ENCODE peak calls at places on chromosomes 5 and 9, in five cellular contexts. O is cardiac muscle cell, E is esophagus squamous epithelium, I is heart right ventricle, L is NT2/D1. A is an unnamed sample.

GRCh38 chr5:79806741-79807140 is 117.1 kb downstream of the CMYA5 start:
- DNase-seq in E (no peak), L (no peak), I (no peak), O (peak), A (no peak)

GRCh38 chr5:139453683-139454567 is 8.6 kb downstream of the ECSCR start:
- DNase-seq in I (no peak), L (no peak), E (no peak), O (no peak), A (no peak)

GRCh38 chr9:97846347-97846746 is 6.7 kb upstream of the FOXE1 start:
- DNase-seq in L (no peak), E (no peak), O (no peak), I (no peak), A (no peak)

GRCh38 chr5:112861638-112861985 is 525 bp downstream of the SRP19 start:
- DNase-seq in E (no peak), O (no peak), L (no peak), I (no peak), A (no peak)

GRCh38 chr5:141094481-141095262 is at the start of gene PCDHB2:
- DNase-seq in I (no peak), L (peak), E (no peak), O (peak), A (no peak)

GRCh38 chr5:74631088-74631960 is 9.2 kb downstream of the ENC1 start:
- DNase-seq in I (no peak), O (peak), L (no peak), E (no peak), A (no peak)

GRCh38 chr9:126499911-126500599 is 113.7 kb upstream of the LMX1B start:
- DNase-seq in E (no peak), L (no peak), O (peak), I (no peak), A (no peak)

GRCh38 chr5:569868-570361 is 42.2 kb upstream of the CEP72 start:
- DNase-seq in O (no peak), I (no peak), E (no peak), L (no peak), A (no peak)

GRCh38 chr5:145976431-145977155 is 40.2 kb downstream of the SH3RF2 start:
- DNase-seq in I (no peak), L (no peak), O (no peak), E (no peak), A (no peak)

GRCh38 chr5:10655041-10655685 is 91.3 kb downstream of the ANKRD33B start:
- DNase-seq in I (no peak), L (no peak), E (no peak), O (no peak), A (no peak)

GRCh38 chr9:109894921-109895758 is 115.1 kb downstream of the PALM2AKAP2 start:
- DNase-seq in O (no peak), L (no peak), E (no peak), I (no peak), A (no peak)

GRCh38 chr5:160420331-160420610 is 1.4 kb upstream of the PTTG1 start:
- DNase-seq in O (no peak), E (no peak), L (no peak), I (no peak), A (no peak)

GRCh38 chr5:16864566-16864965 is 71.5 kb downstream of the MYO10 start:
- DNase-seq in I (no peak), O (no peak), E (no peak), L (no peak), A (no peak)

GRCh38 chr9:13033959-13034695 is 245.4 kb downstream of the MPDZ start:
- DNase-seq in O (peak), I (peak), E (no peak), L (peak), A (peak)

GRCh38 chr5:169216864-169217263 is 84.1 kb downstream of the SLIT3 start:
- DNase-seq in L (no peak), I (no peak), O (no peak), E (no peak), A (no peak)

GRCh38 chr5:73596705-73597328 is 29.2 kb upstream of the ARHGEF28 start:
- DNase-seq in I (no peak), E (no peak), O (peak), L (peak), A (peak)

GRCh38 chr9:85392270-85392669 is 349.5 kb downstream of the AGTPBP1 start:
- DNase-seq in O (no peak), E (no peak), L (no peak), I (no peak), A (no peak)

GRCh38 chr9:7342229-7342628 is 457.3 kb downstream of the DMAC1 start:
- DNase-seq in O (no peak), E (no peak), I (no peak), L (no peak), A (no peak)

GRCh38 chr9:37827483-37828165 is 27.0 kb downstream of the DCAF10 start:
- DNase-seq in E (no peak), I (no peak), O (no peak), L (no peak), A (no peak)

GRCh38 chr5:57412010-57412409 is 70.6 kb downstream of the ACTBL2 start:
- DNase-seq in O (no peak), L (no peak), I (no peak), E (no peak), A (no peak)

GRCh38 chr9:98146101-98146991 is 27.3 kb upstream of the TRIM14 start:
- DNase-seq in L (peak), O (no peak), I (no peak), E (no peak), A (no peak)

GRCh38 chr5:146906803-146907202 is 28.2 kb upstream of the PPP2R2B start:
- DNase-seq in O (no peak), E (no peak), I (no peak), L (peak), A (no peak)

GRCh38 chr5:125162714-125163113 is 416.3 kb upstream of the ZNF608 start:
- DNase-seq in O (no peak), E (no peak), L (no peak), I (no peak), A (no peak)

GRCh38 chr5:64838803-64839202 is 70.1 kb downstream of the CWC27 start:
- DNase-seq in O (no peak), L (no peak), E (no peak), I (no peak), A (no peak)

GRCh38 chr9:12739014-12739413 is 35.8 kb upstream of the LURAP1L start:
- DNase-seq in O (no peak), E (no peak), I (no peak), L (no peak), A (no peak)

DNA sequence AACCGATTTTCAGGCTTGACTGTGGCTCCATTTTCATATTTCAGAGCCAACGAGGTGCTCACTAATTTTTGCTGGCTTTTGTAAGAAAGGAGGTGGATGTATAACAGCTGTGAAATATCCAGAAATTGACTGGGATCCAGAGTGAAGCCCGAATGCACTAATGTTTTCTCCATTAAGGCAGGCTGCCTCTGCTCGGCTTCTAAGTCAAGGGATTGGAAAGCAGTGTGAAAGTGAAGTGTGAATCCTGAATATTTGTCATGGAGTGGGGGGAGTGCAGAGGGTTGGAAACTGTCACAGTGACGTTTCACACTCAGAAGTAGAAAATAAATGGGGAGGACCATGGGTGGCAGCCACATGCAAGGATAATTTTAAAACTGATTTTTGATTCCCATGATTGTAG is 237.4 kb downstream of the GOLPH3 start:
- DNase-seq in O (no peak), I (no peak), E (no peak), L (no peak), A (no peak)
- H3K4me3 ChIP-seq in O (no peak), I (no peak), E (peak), L (no peak), A (peak)

DNA sequence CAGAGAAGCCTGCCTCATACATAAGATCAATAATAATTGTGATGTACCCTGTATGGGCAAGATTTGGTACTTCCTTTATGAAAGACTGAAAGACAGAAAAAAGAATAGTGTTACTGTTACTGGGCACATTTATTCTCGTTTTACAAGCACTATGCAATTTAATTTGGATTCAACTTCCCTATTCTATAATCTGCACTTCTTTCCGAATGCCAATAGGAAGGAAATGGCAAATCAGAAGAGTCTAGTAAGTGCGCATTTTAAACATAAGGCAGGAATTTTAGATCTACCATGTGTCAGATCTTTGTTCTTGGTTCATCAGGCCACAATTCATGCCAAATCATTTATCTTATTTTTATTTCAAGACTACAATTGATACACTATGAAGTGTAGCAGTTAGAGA is 522.3 kb downstream of the CSNK1G3 start:
- DNase-seq in L (no peak), O (no peak), I (no peak), E (no peak), A (no peak)
- H3K4me3 ChIP-seq in L (no peak), O (no peak), I (no peak), E (no peak), A (no peak)

GRCh38 chr9:114929166-114929565 is 1.2 kb downstream of the TNFSF8 start:
- DNase-seq in O (no peak), E (no peak), I (no peak), L (no peak), A (no peak)

GRCh38 chr9:114925039-114925438 is 5.4 kb downstream of the TNFSF8 start:
- DNase-seq in I (no peak), O (no peak), L (no peak), E (no peak), A (no peak)

GRCh38 chr9:114925672-114926071 is 4.7 kb downstream of the TNFSF8 start:
- DNase-seq in E (no peak), O (no peak), I (no peak), L (peak), A (no peak)

GRCh38 chr9:114930063-114930812 is at the start of gene TNFSF8:
- DNase-seq in O (no peak), I (no peak), E (no peak), L (no peak), A (no peak)

GRCh38 chr9:114928092-114928491 is 2.3 kb downstream of the TNFSF8 start:
- DNase-seq in O (no peak), I (no peak), L (no peak), E (no peak), A (no peak)
- H3K4me3 ChIP-seq in O (no peak), I (peak), L (no peak), E (peak), A (no peak)

DNA sequence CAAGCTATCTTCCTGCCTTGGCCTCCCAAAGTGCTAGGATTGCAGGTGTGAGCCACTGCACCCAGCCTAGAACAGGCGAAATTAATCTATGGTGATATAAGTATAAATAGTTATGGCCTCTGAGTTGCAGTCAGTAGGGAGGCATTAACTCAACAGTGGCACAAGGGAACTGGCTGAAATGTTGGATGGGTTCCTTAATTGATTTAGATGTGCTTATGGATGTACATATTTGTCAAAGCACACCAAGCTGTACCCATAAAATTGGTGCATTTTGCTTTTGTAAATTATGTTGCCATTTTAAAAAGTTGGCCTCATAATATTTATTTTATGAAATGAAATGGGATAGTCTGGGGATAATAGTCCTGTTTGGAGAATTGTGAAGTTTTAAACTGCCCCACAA is 36.8 kb upstream of the GLIPR2 start:
- DNase-seq in I (no peak), E (no peak), O (no peak), L (no peak), A (no peak)
- H3K4me3 ChIP-seq in I (no peak), E (no peak), O (no peak), L (no peak), A (no peak)

DNA sequence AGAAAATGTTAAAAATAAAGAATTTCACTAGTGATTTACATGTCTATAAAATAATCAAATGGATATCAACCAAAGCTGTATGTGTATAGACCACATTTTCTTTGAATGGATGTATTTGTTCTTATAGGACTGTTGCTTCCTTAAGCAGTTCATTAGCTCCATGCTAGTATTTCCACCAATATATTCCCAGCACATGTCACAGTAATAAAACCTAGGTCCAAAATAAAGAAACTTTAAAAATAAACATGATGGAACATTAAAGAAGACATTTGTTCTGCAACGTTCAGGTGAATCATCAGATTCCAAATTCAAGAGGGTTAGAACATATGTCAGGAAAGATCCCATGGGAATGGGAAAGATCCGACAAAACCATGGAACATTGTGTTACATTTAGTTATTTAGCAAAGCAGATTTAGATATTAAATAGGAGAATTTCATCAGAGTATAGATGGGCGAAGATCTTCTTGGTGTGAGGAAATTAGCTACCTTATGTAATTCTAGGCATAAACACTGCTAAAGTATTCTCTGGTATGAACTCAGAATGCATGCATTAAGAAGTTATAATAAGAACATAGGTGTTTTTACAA is 490.7 kb downstream of the CDH18 start:
- DNase-seq in I (no peak), L (no peak), E (no peak), O (no peak), A (no peak)
- H3K4me3 ChIP-seq in I (no peak), L (no peak), E (no peak), O (no peak), A (no peak)

A was measured in tibial nerve.